ENCODE peak calls at places on chromosomes 2 and 18, in eight cellular contexts. F is activated effector memory CD4-positive, alpha-beta T cell treated with anti-CD3 and anti-CD28 coated beads, Interleukin-2, amount 50 U/mL, for 16 hours; J is Daoy; I is stimulated activated CD4-positive, alpha-beta T cell treated with anti-CD3 and anti-CD28 coated beads, Interleukin-1b, Interleukin-23, amount 100 ng/mL, for 24 hours; O is HTR-8/SVneo; R is iris pigment epithelial cell; B is CD8-positive, alpha-beta T cell; N is NCI-H1105. Q is an unnamed sample.

GRCh38 chr2:117812443-117812842 is 2.0 kb upstream of the DDX18 start:
- DNase-seq in F (no peak), J (no peak), I (no peak), O (no peak), R (no peak), B (no peak), N (no peak), Q (no peak)

GRCh38 chr2:128979182-128979581 is 660.5 kb upstream of the HS6ST1 start:
- DNase-seq in F (no peak), J (no peak), I (no peak), O (no peak), R (no peak), B (no peak), N (no peak), Q (no peak)

GRCh38 chr2:73297586-73297985 is 4.2 kb upstream of the EGR4 start:
- DNase-seq in F (no peak), J (no peak), I (no peak), O (no peak), R (no peak), B (no peak), N (no peak), Q (no peak)

GRCh38 chr2:183543731-183544130 is 419.5 kb downstream of the NUP35 start:
- DNase-seq in F (no peak), J (no peak), I (no peak), O (no peak), R (no peak), B (no peak), N (no peak), Q (no peak)

GRCh38 chr2:172986040-172986439 is 89.6 kb upstream of the MAP3K20 start:
- DNase-seq in F (no peak), J (no peak), I (no peak), O (no peak), R (peak; percentile 25), B (no peak), N (no peak), Q (no peak)

GRCh38 chr2:9330639-9331270 is 92.6 kb downstream of the ITGB1BP1 start:
- DNase-seq in F (no peak), J (no peak), I (no peak), O (no peak), R (no peak), B (no peak), N (no peak), Q (no peak)

GRCh38 chr18:51128533-51128932 is 68.9 kb downstream of the MEX3C start:
- DNase-seq in F (no peak), J (no peak), I (no peak), O (no peak), R (no peak), B (no peak), N (no peak), Q (no peak)

GRCh38 chr18:2917255-2918047 is 70.6 kb downstream of the EMILIN2 start:
- DNase-seq in F (peak; percentile 36), J (no peak), I (no peak), O (no peak), R (no peak), B (no peak), N (no peak), Q (no peak)

GRCh38 chr18:58401191-58401590 is 227.7 kb downstream of the ALPK2 start:
- DNase-seq in F (no peak), J (no peak), I (no peak), O (no peak), R (no peak), B (no peak), N (no peak), Q (no peak)

GRCh38 chr2:165563468-165564225 is 94.1 kb downstream of the CSRNP3 start:
- DNase-seq in F (no peak), J (peak; percentile 4), I (no peak), O (no peak), R (no peak), B (no peak), N (no peak), Q (no peak)

GRCh38 chr2:173550143-173550542 is 195.5 kb downstream of the CDCA7 start:
- DNase-seq in F (no peak), J (no peak), I (no peak), O (no peak), R (peak; percentile 84), B (no peak), N (no peak), Q (peak; percentile 60)